ENCODE peak calls at places on chromosomes 16 and 17, in eight cellular contexts. One of them, this sample, is unnamed. For H3K9me3, the result is how much of the 10 kb centered on the place peaks cover.

GRCh38 chr17:82959242-82959930 is 119.6 kb upstream of the ZNF750 start:
- DNase-seq in mucosa of descending colon: no peak
- DNase-seq in upper lobe of left lung: no peak
- DNase-seq in psoas muscle: peak
- DNase-seq in body of pancreas: no peak
- DNase-seq in CD8-positive, alpha-beta memory T cell: no peak
- DNase-seq in hepatocyte: no peak
- DNase-seq in IMR-90: no peak
- DNase-seq in this sample: no peak

GRCh38 chr16:4373909-4374742 is 2.5 kb downstream of the VASN start:
- DNase-seq in mucosa of descending colon: peak
- DNase-seq in upper lobe of left lung: peak
- DNase-seq in psoas muscle: peak
- DNase-seq in body of pancreas: peak
- DNase-seq in CD8-positive, alpha-beta memory T cell: no peak
- DNase-seq in hepatocyte: peak
- DNase-seq in IMR-90: peak
- DNase-seq in this sample: no peak

GRCh38 chr16:11248133-11248532 is 7.9 kb downstream of the SOCS1 start:
- DNase-seq in mucosa of descending colon: no peak
- DNase-seq in upper lobe of left lung: no peak
- DNase-seq in psoas muscle: no peak
- DNase-seq in body of pancreas: no peak
- DNase-seq in CD8-positive, alpha-beta memory T cell: no peak
- DNase-seq in hepatocyte: no peak
- DNase-seq in IMR-90: peak
- DNase-seq in this sample: no peak

GRCh38 chr16:27843800-27844199 is 219.7 kb downstream of the GSG1L start:
- DNase-seq in mucosa of descending colon: no peak
- DNase-seq in upper lobe of left lung: no peak
- DNase-seq in psoas muscle: no peak
- DNase-seq in body of pancreas: no peak
- DNase-seq in CD8-positive, alpha-beta memory T cell: no peak
- DNase-seq in hepatocyte: no peak
- DNase-seq in IMR-90: no peak
- DNase-seq in this sample: no peak

GRCh38 chr17:74502866-74503265 is 28.4 kb downstream of the CD300LB start:
- DNase-seq in mucosa of descending colon: no peak
- DNase-seq in upper lobe of left lung: no peak
- DNase-seq in psoas muscle: no peak
- DNase-seq in body of pancreas: no peak
- DNase-seq in CD8-positive, alpha-beta memory T cell: no peak
- DNase-seq in hepatocyte: no peak
- DNase-seq in IMR-90: no peak
- DNase-seq in this sample: no peak

GRCh38 chr17:41684050-41684449 is 4.6 kb upstream of the EIF1 start:
- DNase-seq in mucosa of descending colon: no peak
- DNase-seq in upper lobe of left lung: no peak
- DNase-seq in psoas muscle: no peak
- DNase-seq in body of pancreas: no peak
- DNase-seq in CD8-positive, alpha-beta memory T cell: no peak
- DNase-seq in hepatocyte: no peak
- DNase-seq in IMR-90: no peak
- DNase-seq in this sample: no peak

GRCh38 chr16:55480228-55480655 is 1.2 kb downstream of the MMP2 start:
- DNase-seq in mucosa of descending colon: peak
- DNase-seq in upper lobe of left lung: peak
- DNase-seq in psoas muscle: peak
- DNase-seq in body of pancreas: peak
- DNase-seq in CD8-positive, alpha-beta memory T cell: no peak
- DNase-seq in hepatocyte: peak
- DNase-seq in IMR-90: peak
- DNase-seq in this sample: no peak

GRCh38 chr17:37781451-37781850 is 36.6 kb upstream of the HNF1B start:
- DNase-seq in mucosa of descending colon: no peak
- DNase-seq in upper lobe of left lung: no peak
- DNase-seq in psoas muscle: no peak
- DNase-seq in body of pancreas: no peak
- DNase-seq in CD8-positive, alpha-beta memory T cell: no peak
- DNase-seq in hepatocyte: no peak
- DNase-seq in IMR-90: peak
- DNase-seq in this sample: no peak

GRCh38 chr17:51638909-51639308 is 378.6 kb downstream of the UTP18 start:
- DNase-seq in mucosa of descending colon: no peak
- DNase-seq in upper lobe of left lung: no peak
- DNase-seq in psoas muscle: no peak
- DNase-seq in body of pancreas: no peak
- DNase-seq in CD8-positive, alpha-beta memory T cell: no peak
- DNase-seq in hepatocyte: no peak
- DNase-seq in IMR-90: no peak
- DNase-seq in this sample: no peak

GRCh38 chr16:9139965-9140364 is 48.5 kb downstream of the HAPSTR1 start:
- DNase-seq in mucosa of descending colon: no peak
- DNase-seq in upper lobe of left lung: peak
- DNase-seq in psoas muscle: no peak
- DNase-seq in body of pancreas: no peak
- DNase-seq in CD8-positive, alpha-beta memory T cell: no peak
- DNase-seq in hepatocyte: no peak
- DNase-seq in IMR-90: peak
- DNase-seq in this sample: no peak

GRCh38 chr16:3008749-3009088 is 4.0 kb upstream of the CLDN9 start:
- DNase-seq in mucosa of descending colon: no peak
- DNase-seq in upper lobe of left lung: no peak
- DNase-seq in psoas muscle: no peak
- DNase-seq in body of pancreas: no peak
- DNase-seq in CD8-positive, alpha-beta memory T cell: no peak
- DNase-seq in hepatocyte: no peak
- DNase-seq in IMR-90: no peak
- DNase-seq in this sample: no peak

GRCh38 chr17:7673239-7673638 is 14.1 kb downstream of the TP53 start:
- DNase-seq in mucosa of descending colon: no peak
- DNase-seq in upper lobe of left lung: no peak
- DNase-seq in psoas muscle: no peak
- DNase-seq in body of pancreas: peak
- DNase-seq in CD8-positive, alpha-beta memory T cell: peak
- DNase-seq in hepatocyte: no peak
- DNase-seq in IMR-90: no peak
- DNase-seq in this sample: no peak

GRCh38 chr16:35744716-35745115 is 2285.3 kb downstream of the TP53TG3F start:
- DNase-seq in mucosa of descending colon: no peak
- DNase-seq in upper lobe of left lung: no peak
- DNase-seq in psoas muscle: no peak
- DNase-seq in body of pancreas: no peak
- DNase-seq in CD8-positive, alpha-beta memory T cell: no peak
- DNase-seq in hepatocyte: no peak
- DNase-seq in IMR-90: no peak
- DNase-seq in this sample: no peak

GRCh38 chr16:35745821-35746248 is 2286.4 kb downstream of the TP53TG3F start:
- DNase-seq in mucosa of descending colon: peak
- DNase-seq in upper lobe of left lung: no peak
- DNase-seq in psoas muscle: no peak
- DNase-seq in body of pancreas: no peak
- DNase-seq in CD8-positive, alpha-beta memory T cell: no peak
- DNase-seq in hepatocyte: no peak
- DNase-seq in IMR-90: no peak
- DNase-seq in this sample: no peak

GRCh38 chr16:35745191-35745590 is 2285.8 kb downstream of the TP53TG3F start:
- DNase-seq in mucosa of descending colon: no peak
- DNase-seq in upper lobe of left lung: no peak
- DNase-seq in psoas muscle: no peak
- DNase-seq in body of pancreas: no peak
- DNase-seq in CD8-positive, alpha-beta memory T cell: no peak
- DNase-seq in hepatocyte: no peak
- DNase-seq in IMR-90: no peak
- DNase-seq in this sample: no peak

GRCh38 chr16:35743101-35743692 is 2283.8 kb downstream of the TP53TG3F start:
- DNase-seq in mucosa of descending colon: no peak
- DNase-seq in upper lobe of left lung: no peak
- DNase-seq in psoas muscle: no peak
- DNase-seq in body of pancreas: no peak
- DNase-seq in CD8-positive, alpha-beta memory T cell: no peak
- DNase-seq in hepatocyte: no peak
- DNase-seq in IMR-90: no peak
- DNase-seq in this sample: no peak

DNA sequence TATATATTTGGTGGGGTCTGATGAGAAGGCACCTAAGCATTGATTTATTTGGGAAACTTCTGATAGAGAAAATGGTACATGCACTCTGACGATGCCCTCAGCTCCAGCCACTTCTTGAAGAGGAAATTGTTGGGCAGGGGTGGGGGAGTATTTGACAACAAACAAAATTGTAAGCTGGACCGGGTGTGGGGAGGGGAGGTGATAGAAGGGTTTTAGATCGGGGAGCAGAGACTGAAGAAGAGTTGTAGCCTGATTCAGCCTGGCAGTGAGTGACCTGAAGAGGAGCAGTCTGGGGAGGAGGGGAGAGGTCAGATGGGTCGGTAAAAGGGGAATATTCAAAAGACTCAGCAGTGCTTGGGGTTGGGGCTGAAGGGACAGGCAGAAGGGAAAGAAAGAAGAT is 2284.7 kb downstream of the TP53TG3F start:
- DNase-seq in mucosa of descending colon: no peak
- DNase-seq in upper lobe of left lung: no peak
- DNase-seq in psoas muscle: no peak
- DNase-seq in body of pancreas: no peak
- DNase-seq in CD8-positive, alpha-beta memory T cell: no peak
- DNase-seq in hepatocyte: no peak
- DNase-seq in IMR-90: no peak
- DNase-seq in this sample: no peak
- H3K9me3 ChIP-seq in mucosa of descending colon: half or more
- H3K9me3 ChIP-seq in upper lobe of left lung: under half
- H3K9me3 ChIP-seq in psoas muscle: under half
- H3K9me3 ChIP-seq in body of pancreas: under half
- H3K9me3 ChIP-seq in CD8-positive, alpha-beta memory T cell: under half
- H3K9me3 ChIP-seq in hepatocyte: under half
- H3K9me3 ChIP-seq in IMR-90: under half
- H3K9me3 ChIP-seq in this sample: under half

DNA sequence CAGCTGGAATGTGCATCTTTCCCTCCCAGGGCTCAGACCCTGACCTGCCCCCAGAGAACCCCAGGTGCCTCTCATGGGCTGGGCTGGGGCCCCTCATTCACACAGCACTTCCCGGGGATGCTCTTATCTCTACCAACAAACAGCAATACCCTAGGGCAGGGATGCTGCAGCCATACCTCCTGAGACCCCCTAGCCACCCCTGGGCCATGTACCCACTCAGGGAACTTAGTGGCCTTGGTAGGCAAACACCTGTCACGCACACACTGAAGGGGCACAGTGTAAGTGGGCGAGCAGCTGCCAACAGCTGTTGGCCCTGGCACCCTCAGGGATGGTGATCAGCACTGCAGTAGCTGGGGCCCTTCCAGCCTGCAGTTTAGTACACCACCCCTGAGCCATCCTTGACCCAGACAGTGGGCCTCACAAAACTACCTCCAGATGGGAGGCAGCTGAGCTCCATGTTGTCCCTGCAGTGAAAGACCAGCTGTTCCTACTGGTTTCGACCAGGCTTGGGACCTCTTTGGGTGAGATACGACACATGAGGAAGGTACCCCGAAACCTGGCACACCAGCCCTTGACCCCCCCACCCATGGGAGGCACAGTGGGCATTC is 1723.6 kb downstream of the TP53TG3F start:
- DNase-seq in mucosa of descending colon: no peak
- DNase-seq in upper lobe of left lung: no peak
- DNase-seq in psoas muscle: no peak
- DNase-seq in body of pancreas: no peak
- DNase-seq in CD8-positive, alpha-beta memory T cell: no peak
- DNase-seq in hepatocyte: no peak
- DNase-seq in IMR-90: no peak
- DNase-seq in this sample: no peak
- H3K9me3 ChIP-seq in mucosa of descending colon: half or more
- H3K9me3 ChIP-seq in upper lobe of left lung: under half
- H3K9me3 ChIP-seq in psoas muscle: under half
- H3K9me3 ChIP-seq in body of pancreas: under half
- H3K9me3 ChIP-seq in CD8-positive, alpha-beta memory T cell: under half
- H3K9me3 ChIP-seq in hepatocyte: under half
- H3K9me3 ChIP-seq in IMR-90: under half
- H3K9me3 ChIP-seq in this sample: under half

DNA sequence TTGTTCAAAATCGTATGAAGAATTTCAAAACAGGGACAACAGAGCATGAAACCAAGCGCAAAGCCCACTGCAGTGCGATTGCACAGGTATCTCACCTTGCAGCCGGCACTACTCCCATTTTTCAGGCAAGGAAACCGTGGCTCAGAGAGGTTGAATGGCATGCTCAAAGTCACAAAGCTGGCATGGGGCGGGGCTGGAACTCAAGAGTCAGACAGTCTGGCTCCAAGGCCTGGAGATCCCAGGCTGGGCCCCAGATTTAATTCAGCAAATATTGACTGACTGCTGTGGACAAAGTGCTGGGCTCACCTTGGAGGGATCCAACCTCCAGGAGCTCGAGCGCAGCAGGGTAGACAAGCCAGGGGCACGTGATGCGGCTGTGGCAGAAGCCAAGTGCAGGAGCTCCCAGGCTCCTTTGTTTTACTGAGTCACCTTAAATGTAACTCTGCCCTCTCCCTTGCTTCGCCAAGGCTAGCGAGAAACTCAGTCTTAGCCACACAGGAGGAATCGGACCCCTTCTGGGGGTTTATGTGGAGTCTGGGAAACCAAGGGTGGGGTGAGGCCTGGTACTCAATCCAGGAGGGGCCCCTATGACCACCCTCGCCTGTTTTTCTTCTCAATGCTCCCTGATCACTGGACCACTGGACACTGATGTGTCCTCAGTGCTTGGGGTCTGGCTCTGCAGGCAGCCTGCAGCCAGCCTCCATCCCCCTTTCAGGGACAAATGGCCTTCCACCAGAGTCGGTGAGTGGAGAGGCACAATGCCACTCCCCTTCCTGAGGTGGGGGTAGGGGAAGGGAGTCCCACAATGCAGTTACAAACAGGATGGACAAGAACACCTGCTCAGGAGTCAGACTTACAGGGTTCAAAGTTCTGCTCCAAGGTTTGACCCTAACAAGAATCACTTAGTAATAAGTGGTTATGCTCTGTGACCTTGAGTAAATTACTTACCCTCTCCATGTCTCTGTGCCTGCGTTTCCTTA is 3.9 kb upstream of the SPATA20 start:
- DNase-seq in mucosa of descending colon: peak
- DNase-seq in upper lobe of left lung: peak
- DNase-seq in psoas muscle: no peak
- DNase-seq in body of pancreas: peak
- DNase-seq in CD8-positive, alpha-beta memory T cell: no peak
- DNase-seq in hepatocyte: peak
- DNase-seq in IMR-90: no peak
- DNase-seq in this sample: no peak
- H3K9me3 ChIP-seq in mucosa of descending colon: under half
- H3K9me3 ChIP-seq in upper lobe of left lung: under half
- H3K9me3 ChIP-seq in psoas muscle: under half
- H3K9me3 ChIP-seq in body of pancreas: under half
- H3K9me3 ChIP-seq in CD8-positive, alpha-beta memory T cell: under half
- H3K9me3 ChIP-seq in hepatocyte: under half
- H3K9me3 ChIP-seq in IMR-90: under half
- H3K9me3 ChIP-seq in this sample: under half

DNA sequence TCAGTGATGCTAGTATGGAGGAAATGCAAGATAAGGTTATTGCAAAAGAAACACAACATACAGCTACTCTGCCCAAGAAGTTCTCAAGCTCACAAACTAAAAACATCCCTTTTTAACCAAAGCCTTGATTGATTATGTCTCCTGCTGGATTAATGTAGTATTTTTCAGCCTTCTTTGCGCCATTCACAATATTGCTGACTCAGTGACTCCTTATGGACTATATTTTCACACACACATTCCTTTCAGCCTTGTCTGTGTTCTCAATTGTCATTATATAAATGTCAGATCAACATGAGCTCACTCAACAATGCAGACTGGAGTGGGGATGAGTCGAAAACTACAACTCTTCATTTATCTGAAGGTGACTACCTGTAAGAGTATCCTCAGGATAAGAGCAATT is 579.3 kb upstream of the CDH8 start:
- DNase-seq in mucosa of descending colon: no peak
- DNase-seq in upper lobe of left lung: no peak
- DNase-seq in psoas muscle: no peak
- DNase-seq in body of pancreas: no peak
- DNase-seq in CD8-positive, alpha-beta memory T cell: no peak
- DNase-seq in hepatocyte: no peak
- DNase-seq in IMR-90: no peak
- DNase-seq in this sample: no peak
- H3K9me3 ChIP-seq in mucosa of descending colon: under half
- H3K9me3 ChIP-seq in upper lobe of left lung: under half
- H3K9me3 ChIP-seq in psoas muscle: under half
- H3K9me3 ChIP-seq in body of pancreas: under half
- H3K9me3 ChIP-seq in CD8-positive, alpha-beta memory T cell: under half
- H3K9me3 ChIP-seq in hepatocyte: under half
- H3K9me3 ChIP-seq in IMR-90: under half
- H3K9me3 ChIP-seq in this sample: under half

This sample was measured in T-helper 17 cell.